ENCODE peak calls at places on chromosomes 1 and 21, in six cellular contexts. H, C, U, K, X and J are unnamed samples.

GRCh38 chr1:97603776-97604175 is 317.1 kb downstream of the DPYD start:
- DNase-seq in H (no peak), U (no peak), K (no peak), C (no peak), X (no peak), J (no peak)

GRCh38 chr21:42160950-42161225 is 58.1 kb upstream of the ABCG1 start:
- DNase-seq in X (no peak), U (no peak), C (no peak), H (no peak), K (no peak), J (no peak)

GRCh38 chr1:92478393-92478792 is 8.3 kb downstream of the GFI1 start:
- DNase-seq in U (no peak), K (no peak), H (no peak), C (no peak), X (no peak), J (no peak)

GRCh38 chr1:39539252-39539790 is 37.3 kb downstream of the PABPC4 start:
- DNase-seq in K (peak; percentile 65), U (no peak), H (peak; percentile 75), C (peak; percentile 82), X (peak; percentile 70), J (peak; percentile 49)

GRCh38 chr1:211332839-211333238 is 6.2 kb downstream of the TRAF5 start:
- DNase-seq in K (no peak), H (no peak), X (no peak), U (no peak), C (no peak), J (no peak)

GRCh38 chr1:160911441-160911840 is 26.5 kb upstream of the ITLN1 start:
- DNase-seq in C (no peak), X (peak; percentile 59), H (peak; percentile 72), K (no peak), U (no peak), J (no peak)

GRCh38 chr1:56525463-56526155 is 53.8 kb downstream of the PLPP3 start:
- DNase-seq in K (no peak), C (no peak), U (peak; percentile 10), X (peak; percentile 36), H (no peak), J (peak; percentile 1)

GRCh38 chr21:33069994-33070811 is at the start of gene OLIG1:
- DNase-seq in K (peak; percentile 22), H (no peak), X (peak; percentile 35), C (peak; percentile 82), U (no peak), J (peak; percentile 68)

GRCh38 chr21:39111928-39112327 is 71.3 kb downstream of the PSMG1 start:
- DNase-seq in H (no peak), C (no peak), K (no peak), U (no peak), X (no peak), J (peak; percentile 49)

GRCh38 chr1:222754386-222755139 is 17.6 kb downstream of the FAM177B start:
- DNase-seq in X (no peak), H (no peak), U (peak; percentile 53), K (no peak), C (peak; percentile 76), J (peak; percentile 99)

GRCh38 chr1:112514901-112515300 is 6.1 kb downstream of the WNT2B start:
- DNase-seq in C (no peak), H (no peak), U (no peak), K (no peak), X (no peak), J (no peak)

GRCh38 chr1:89600792-89601191 is 32.1 kb upstream of the LRRC8C start:
- DNase-seq in U (no peak), K (no peak), X (no peak), C (no peak), H (no peak), J (no peak)

GRCh38 chr1:170461762-170462384 is 70.1 kb upstream of the GORAB start:
- DNase-seq in C (no peak), U (no peak), K (no peak), X (no peak), H (no peak), J (peak; percentile 74)

GRCh38 chr1:164360265-164360664 is 198.7 kb upstream of the PBX1 start:
- DNase-seq in K (no peak), U (no peak), C (no peak), H (no peak), X (no peak), J (no peak)

GRCh38 chr1:91133240-91133639 is 111.4 kb upstream of the ZNF644 start:
- DNase-seq in X (no peak), H (no peak), K (peak; percentile 51), C (no peak), U (no peak), J (no peak)

GRCh38 chr1:77540501-77541161 is 141.8 kb downstream of the ZZZ3 start:
- DNase-seq in U (no peak), X (no peak), C (no peak), K (no peak), H (no peak), J (peak; percentile 62)

GRCh38 chr1:173429517-173430477 is 47.3 kb upstream of the PRDX6 start:
- DNase-seq in K (peak; percentile 87), X (peak; percentile 75), U (peak; percentile 49), H (peak; percentile 28), C (peak; percentile 96), J (peak; percentile 97)

GRCh38 chr1:113283914-113284313 is 106.4 kb upstream of the MAGI3 start:
- DNase-seq in H (no peak), X (no peak), K (no peak), C (no peak), U (no peak), J (no peak)

GRCh38 chr1:199684686-199685273 is 342.7 kb upstream of the NR5A2 start:
- DNase-seq in U (no peak), K (peak; percentile 36), X (no peak), C (no peak), H (peak; percentile 53), J (no peak)

GRCh38 chr1:215018555-215018954 is 64.0 kb upstream of the KCNK2 start:
- DNase-seq in K (no peak), C (no peak), H (no peak), X (no peak), U (no peak), J (peak; percentile 69)

GRCh38 chr1:81424056-81424455 is 376.7 kb upstream of the ADGRL2 start:
- DNase-seq in U (no peak), C (no peak), X (no peak), H (no peak), K (no peak), J (no peak)

GRCh38 chr1:228360533-228361313 is 45.9 kb downstream of the TRIM11 start:
- DNase-seq in X (no peak), U (no peak), C (peak; percentile 72), H (no peak), K (no peak), J (no peak)

GRCh38 chr1:107750364-107750959 is 214.5 kb downstream of the VAV3 start:
- DNase-seq in U (no peak), K (peak; percentile 82), X (peak; percentile 69), H (peak; percentile 52), C (peak; percentile 45), J (peak; percentile 77)

GRCh38 chr1:160834945-160835565 is 27.6 kb downstream of the CD244 start:
- DNase-seq in U (no peak), K (no peak), C (no peak), H (peak; percentile 64), X (no peak), J (no peak)

GRCh38 chr1:89809556-89809955 is 11.3 kb upstream of the LRRC8D start:
- DNase-seq in U (no peak), H (no peak), X (no peak), K (no peak), C (no peak), J (no peak)

GRCh38 chr1:46673749-46674182 is 2.1 kb downstream of the TEX38 start:
- DNase-seq in U (no peak), K (no peak), X (no peak), H (no peak), C (no peak), J (no peak)

GRCh38 chr1:46246548-46247432 is 773 bp upstream of the RAD54L start:
- DNase-seq in X (no peak), K (peak; percentile 61), U (peak; percentile 12), C (peak; percentile 89), H (no peak), J (peak; percentile 64)

GRCh38 chr1:9859252-9860014 is 35.7 kb upstream of the CLSTN1 start:
- DNase-seq in C (no peak), X (no peak), H (no peak), U (no peak), K (no peak), J (peak; percentile 56)

GRCh38 chr1:59298178-59298583 is 1.3 kb downstream of the FGGY start:
- DNase-seq in X (no peak), U (no peak), K (no peak), C (peak; percentile 93), H (no peak), J (no peak)

GRCh38 chr1:32816676-32817158 is 441 bp downstream of the YARS1 start:
- DNase-seq in K (no peak), X (no peak), C (no peak), U (no peak), H (no peak), J (peak; percentile 22)

GRCh38 chr1:205306929-205307566 is 14.5 kb downstream of the NUAK2 start:
- DNase-seq in C (no peak), K (peak; percentile 91), U (no peak), H (peak; percentile 49), X (no peak), J (no peak)
- H3K36me3 ChIP-seq in C (peaks cover 86% of the 10 kb centered on the region), K (peaks cover 48% of the 10 kb centered on the region), U (peaks cover 3% of the 10 kb centered on the region), H (peaks cover 13% of the 10 kb centered on the region), X (peaks cover 83% of the 10 kb centered on the region), J (peaks cover 28% of the 10 kb centered on the region)

DNA sequence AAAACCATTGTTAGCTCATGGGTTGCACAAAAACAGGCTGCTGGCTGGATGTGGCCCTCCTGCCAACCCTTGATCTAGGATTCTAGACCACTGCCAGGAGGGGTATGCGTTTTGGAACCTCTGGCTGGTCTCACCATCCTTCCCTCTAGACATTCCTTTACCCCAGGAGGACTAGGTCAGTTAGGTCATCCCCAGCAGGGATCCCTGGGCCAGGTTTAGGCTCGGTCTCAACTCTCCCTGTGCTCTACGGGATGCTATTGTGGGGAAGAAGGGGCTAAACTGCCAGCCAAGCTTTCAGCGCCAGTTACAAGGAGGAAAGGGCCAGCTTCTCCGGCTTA is 22.7 kb downstream of the SLC2A1 start:
- DNase-seq in U (no peak), H (no peak), C (no peak), X (no peak), K (no peak), J (no peak)
- H3K36me3 ChIP-seq in U (no peaks in the 10 kb centered on the region), H (peaks cover 20% of the 10 kb centered on the region), C (no peaks in the 10 kb centered on the region), X (peaks cover 15% of the 10 kb centered on the region), K (no peaks in the 10 kb centered on the region), J (peaks cover 67% of the 10 kb centered on the region)

DNA sequence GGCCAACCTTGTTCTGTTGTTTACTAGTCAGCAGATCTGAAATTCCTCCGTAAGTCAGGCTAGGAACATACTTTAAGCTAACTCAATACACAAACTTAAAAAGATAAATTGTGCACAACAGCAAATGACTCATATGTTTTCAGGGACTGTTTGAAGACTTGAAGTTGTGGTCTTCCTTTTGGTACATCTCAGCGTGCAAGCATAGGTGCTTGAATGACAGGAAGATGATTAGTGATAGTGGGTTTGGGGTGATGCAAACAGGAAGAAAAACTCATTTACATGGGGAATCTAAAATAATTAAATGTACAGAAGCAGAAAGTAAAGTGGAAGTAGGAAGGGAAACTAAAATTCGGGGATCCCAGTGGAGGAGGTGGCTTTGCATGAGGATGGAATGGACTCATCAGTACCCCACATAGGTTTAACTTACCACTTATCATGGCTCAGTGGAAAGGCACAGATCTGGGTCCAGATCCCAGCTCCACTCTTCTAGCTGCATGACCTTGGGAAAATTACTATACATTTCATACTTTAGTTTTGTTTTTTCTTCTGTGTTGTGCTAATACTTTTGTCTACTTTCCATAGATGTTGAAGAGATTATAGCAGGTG is 122.3 kb downstream of the XCL2 start:
- DNase-seq in X (no peak), U (no peak), H (no peak), K (no peak), C (no peak), J (no peak)
- H3K36me3 ChIP-seq in X (no peaks in the 10 kb centered on the region), U (no peaks in the 10 kb centered on the region), H (no peaks in the 10 kb centered on the region), K (no peaks in the 10 kb centered on the region), C (no peaks in the 10 kb centered on the region), J (no peaks in the 10 kb centered on the region)

GRCh38 chr1:236862231-236862591 is 67.1 kb downstream of the MTR start:
- DNase-seq in K (no peak), C (no peak), H (no peak), X (no peak), U (no peak), J (no peak)
- H3K36me3 ChIP-seq in K (no peaks in the 10 kb centered on the region), C (peaks cover 28% of the 10 kb centered on the region), H (no peaks in the 10 kb centered on the region), X (peaks cover 92% of the 10 kb centered on the region), U (peaks cover 92% of the 10 kb centered on the region), J (peaks cover 75% of the 10 kb centered on the region)